ENCODE peak calls at places on chromosomes 16 and 17, in five cellular contexts. O is AG09309, D is renal cortical epithelial cell, Q is PC-3, R is NCI-H1694 treated with DMSO at 0.1 percent for 48 hours. Z is an unnamed sample.
A peak's percentile ranks its signal among the peaks of the same experiment; 100 is the strongest.

GRCh38 chr17:70599198-70599597 is 429.9 kb downstream of the KCNJ2 start:
- DNase-seq in R (no peak), D (no peak), Q (no peak), O (no peak), Z (no peak)

GRCh38 chr17:9020096-9020823 is 1.1 kb upstream of the NTN1 start:
- DNase-seq in O (no peak), R (no peak), Q (no peak), D (no peak), Z (no peak)

GRCh38 chr16:81497690-81498089 is 53.1 kb downstream of the CMIP start:
- DNase-seq in D (no peak), R (no peak), Q (no peak), O (no peak), Z (no peak)

GRCh38 chr16:67942200-67942509 is 1.8 kb downstream of the LCAT start:
- DNase-seq in R (no peak), D (no peak), O (no peak), Q (peak; percentile 27), Z (no peak)

GRCh38 chr17:77354721-77355455 is 214.1 kb downstream of the SEC14L1 start:
- DNase-seq in O (peak; percentile 97), R (peak; percentile 89), Q (peak; percentile 38), D (no peak), Z (peak; percentile 87)

GRCh38 chr17:73191443-73192218 is 1.2 kb upstream of the COG1 start:
- DNase-seq in Q (peak; percentile 91), D (peak; percentile 60), O (no peak), R (peak; percentile 84), Z (peak; percentile 27)

GRCh38 chr16:20673882-20674683 is 23.4 kb downstream of the ACSM1 start:
- DNase-seq in Q (no peak), D (peak; percentile 48), R (no peak), O (no peak), Z (no peak)

GRCh38 chr17:70775667-70776066 is 606.3 kb downstream of the KCNJ2 start:
- DNase-seq in O (no peak), Q (no peak), D (no peak), R (no peak), Z (no peak)

GRCh38 chr17:50046179-50046578 is 9.7 kb upstream of the ITGA3 start:
- DNase-seq in O (no peak), Q (no peak), D (no peak), R (no peak), Z (no peak)

GRCh38 chr17:4744999-4745969 is 5.6 kb upstream of the CXCL16 start:
- DNase-seq in D (no peak), Q (no peak), R (no peak), O (no peak), Z (no peak)

GRCh38 chr17:57522436-57523005 is 222.6 kb downstream of the CCDC182 start:
- DNase-seq in R (no peak), Q (no peak), O (no peak), D (no peak), Z (no peak)

GRCh38 chr17:75785770-75786538 is 1.3 kb downstream of the UNK start:
- DNase-seq in D (peak; percentile 28), R (no peak), Q (peak; percentile 61), O (no peak), Z (no peak)

GRCh38 chr16:86383488-86384262 is 126.7 kb upstream of the FOXF1 start:
- DNase-seq in D (no peak), O (no peak), R (no peak), Q (no peak), Z (peak; percentile 77)

GRCh38 chr17:45018514-45019176 is 32.8 kb downstream of the DCAKD start:
- DNase-seq in Q (peak; percentile 28), O (no peak), R (no peak), D (no peak), Z (no peak)

GRCh38 chr16:1206326-1206725 is 18.7 kb downstream of the TPSG1 start:
- DNase-seq in O (no peak), R (no peak), D (no peak), Q (no peak), Z (no peak)

GRCh38 chr17:5694507-5694906 is 110.2 kb upstream of the NLRP1 start:
- DNase-seq in O (no peak), R (no peak), D (peak; percentile 46), Q (peak; percentile 29), Z (no peak)

GRCh38 chr17:66464921-66465320 is 162.5 kb downstream of the PRKCA start:
- DNase-seq in O (no peak), D (no peak), Q (peak; percentile 37), R (no peak), Z (peak; percentile 59)

GRCh38 chr17:42132941-42133340 is 10.3 kb downstream of the HSPB9 start:
- DNase-seq in O (peak; percentile 63), D (peak; percentile 95), Q (no peak), R (no peak), Z (peak; percentile 49)

GRCh38 chr17:15220785-15221184 is 44.3 kb downstream of the PMP22 start:
- DNase-seq in O (peak; percentile 20), Q (no peak), R (no peak), D (no peak), Z (peak; percentile 19)

GRCh38 chr17:47751471-47751870 is 18.4 kb downstream of the TBX21 start:
- DNase-seq in Q (no peak), D (no peak), R (no peak), O (no peak), Z (no peak)

GRCh38 chr17:39209317-39210092 is 9.4 kb downstream of the RPL19 start:
- DNase-seq in D (peak; percentile 49), R (no peak), Q (no peak), O (no peak), Z (no peak)

GRCh38 chr16:68306633-68307032 is 4.1 kb downstream of the SLC7A6OS start:
- DNase-seq in R (no peak), D (no peak), Q (no peak), O (no peak), Z (no peak)

GRCh38 chr17:2042355-2042929 is 620 bp downstream of the OVCA2 start:
- DNase-seq in R (peak; percentile 23), O (no peak), D (no peak), Q (no peak), Z (no peak)

GRCh38 chr16:47565454-47565853 is 104.3 kb downstream of the PHKB start:
- DNase-seq in Q (peak; percentile 12), R (no peak), D (no peak), O (no peak), Z (no peak)

GRCh38 chr17:31297090-31297489 is at the start of gene OMG:
- DNase-seq in R (no peak), D (no peak), O (no peak), Q (no peak), Z (no peak)

GRCh38 chr16:48909231-48909630 is 299.3 kb upstream of the N4BP1 start:
- DNase-seq in D (no peak), R (no peak), O (no peak), Q (no peak), Z (no peak)